ENCODE peak calls at places on chromosomes 2 and 18, in six cellular contexts. One of them, this sample, is unnamed.

GRCh38 chr2:241112592-241112991 is 10.5 kb upstream of the MTERF4 start:
- DNase-seq in stomach: no peak
- DNase-seq in Kasumi-1: no peak
- DNase-seq in AG08396: no peak
- DNase-seq in HFFc6: no peak
- DNase-seq in H7: peak; percentile 32
- DNase-seq in this sample: no peak

GRCh38 chr2:199455533-199456382 is 2.0 kb downstream of the SATB2 start:
- DNase-seq in stomach: peak; percentile 49
- DNase-seq in Kasumi-1: peak; percentile 30
- DNase-seq in AG08396: no peak
- DNase-seq in HFFc6: no peak
- DNase-seq in H7: peak; percentile 87
- DNase-seq in this sample: peak; percentile 78

GRCh38 chr2:191957996-191958860 is 111.3 kb upstream of the CAVIN2 start:
- DNase-seq in stomach: no peak
- DNase-seq in Kasumi-1: no peak
- DNase-seq in AG08396: no peak
- DNase-seq in HFFc6: no peak
- DNase-seq in H7: no peak
- DNase-seq in this sample: no peak

GRCh38 chr2:156867201-156867600 is 390.3 kb upstream of the GALNT5 start:
- DNase-seq in stomach: no peak
- DNase-seq in Kasumi-1: no peak
- DNase-seq in AG08396: no peak
- DNase-seq in HFFc6: no peak
- DNase-seq in H7: no peak
- DNase-seq in this sample: no peak

GRCh38 chr2:190060019-190060418 is 2.5 kb downstream of the MSTN start:
- DNase-seq in stomach: no peak
- DNase-seq in Kasumi-1: no peak
- DNase-seq in AG08396: no peak
- DNase-seq in HFFc6: no peak
- DNase-seq in H7: no peak
- DNase-seq in this sample: no peak

GRCh38 chr2:142869461-142870106 is 7.9 kb upstream of the KYNU start:
- DNase-seq in stomach: no peak
- DNase-seq in Kasumi-1: no peak
- DNase-seq in AG08396: no peak
- DNase-seq in HFFc6: no peak
- DNase-seq in H7: no peak
- DNase-seq in this sample: no peak

GRCh38 chr18:79258447-79258846 is 137.3 kb upstream of the NFATC1 start:
- DNase-seq in stomach: no peak
- DNase-seq in Kasumi-1: no peak
- DNase-seq in AG08396: no peak
- DNase-seq in HFFc6: no peak
- DNase-seq in H7: no peak
- DNase-seq in this sample: no peak

GRCh38 chr2:22560021-22560420 is 825.0 kb upstream of the KLHL29 start:
- DNase-seq in stomach: no peak
- DNase-seq in Kasumi-1: no peak
- DNase-seq in AG08396: no peak
- DNase-seq in HFFc6: no peak
- DNase-seq in H7: no peak
- DNase-seq in this sample: no peak

GRCh38 chr2:70767699-70768584 is at the start of gene ADD2:
- DNase-seq in stomach: no peak
- DNase-seq in Kasumi-1: no peak
- DNase-seq in AG08396: peak; percentile 46
- DNase-seq in HFFc6: no peak
- DNase-seq in H7: peak; percentile 94
- DNase-seq in this sample: peak; percentile 67

GRCh38 chr18:1075310-1075709 is 170.6 kb downstream of the ADCYAP1 start:
- DNase-seq in stomach: no peak
- DNase-seq in Kasumi-1: no peak
- DNase-seq in AG08396: no peak
- DNase-seq in HFFc6: no peak
- DNase-seq in H7: no peak
- DNase-seq in this sample: peak; percentile 88

GRCh38 chr18:59736061-59736460 is 38.8 kb upstream of the CCBE1 start:
- DNase-seq in stomach: no peak
- DNase-seq in Kasumi-1: no peak
- DNase-seq in AG08396: no peak
- DNase-seq in HFFc6: no peak
- DNase-seq in H7: no peak
- DNase-seq in this sample: no peak

GRCh38 chr2:66790651-66791181 is 355.8 kb downstream of the MEIS1 start:
- DNase-seq in stomach: no peak
- DNase-seq in Kasumi-1: no peak
- DNase-seq in AG08396: peak; percentile 31
- DNase-seq in HFFc6: peak; percentile 37
- DNase-seq in H7: no peak
- DNase-seq in this sample: no peak

GRCh38 chr2:133484106-133484505 is 84.2 kb downstream of the NCKAP5 start:
- DNase-seq in stomach: no peak
- DNase-seq in Kasumi-1: no peak
- DNase-seq in AG08396: peak; percentile 64
- DNase-seq in HFFc6: peak; percentile 55
- DNase-seq in H7: no peak
- DNase-seq in this sample: no peak

GRCh38 chr2:119694994-119695521 is 16.1 kb downstream of the TMEM177 start:
- DNase-seq in stomach: no peak
- DNase-seq in Kasumi-1: no peak
- DNase-seq in AG08396: peak; percentile 72
- DNase-seq in HFFc6: peak; percentile 36
- DNase-seq in H7: no peak
- DNase-seq in this sample: peak; percentile 67

GRCh38 chr2:145006957-145007672 is 487.2 kb upstream of the ZEB2 start:
- DNase-seq in stomach: no peak
- DNase-seq in Kasumi-1: no peak
- DNase-seq in AG08396: peak; percentile 50
- DNase-seq in HFFc6: peak; percentile 97
- DNase-seq in H7: no peak
- DNase-seq in this sample: no peak

GRCh38 chr2:193348055-193348454 is 1153.3 kb upstream of the TMEFF2 start:
- DNase-seq in stomach: no peak
- DNase-seq in Kasumi-1: no peak
- DNase-seq in AG08396: no peak
- DNase-seq in HFFc6: no peak
- DNase-seq in H7: no peak
- DNase-seq in this sample: no peak

GRCh38 chr2:215366440-215367032 is 54.7 kb downstream of the ATIC start:
- DNase-seq in stomach: no peak
- DNase-seq in Kasumi-1: no peak
- DNase-seq in AG08396: no peak
- DNase-seq in HFFc6: no peak
- DNase-seq in H7: no peak
- DNase-seq in this sample: no peak

GRCh38 chr18:58805482-58806187 is 59.0 kb upstream of the ZNF532 start:
- DNase-seq in stomach: no peak
- DNase-seq in Kasumi-1: no peak
- DNase-seq in AG08396: no peak
- DNase-seq in HFFc6: no peak
- DNase-seq in H7: no peak
- DNase-seq in this sample: peak; percentile 48

GRCh38 chr2:177165731-177166711 is 46.6 kb upstream of the HNRNPA3 start:
- DNase-seq in stomach: no peak
- DNase-seq in Kasumi-1: no peak
- DNase-seq in AG08396: no peak
- DNase-seq in HFFc6: no peak
- DNase-seq in H7: no peak
- DNase-seq in this sample: peak; percentile 46

GRCh38 chr18:73739098-73739497 is 408.5 kb downstream of the FBXO15 start:
- DNase-seq in stomach: no peak
- DNase-seq in Kasumi-1: no peak
- DNase-seq in AG08396: no peak
- DNase-seq in HFFc6: no peak
- DNase-seq in H7: no peak
- DNase-seq in this sample: no peak

GRCh38 chr2:233031556-233032500 is 644 bp upstream of the NEU2 start:
- DNase-seq in stomach: no peak
- DNase-seq in Kasumi-1: no peak
- DNase-seq in AG08396: no peak
- DNase-seq in HFFc6: no peak
- DNase-seq in H7: peak; percentile 77
- DNase-seq in this sample: no peak

GRCh38 chr2:209663149-209663548 is 108.5 kb upstream of the UNC80 start:
- DNase-seq in stomach: no peak
- DNase-seq in Kasumi-1: no peak
- DNase-seq in AG08396: peak; percentile 16
- DNase-seq in HFFc6: peak; percentile 37
- DNase-seq in H7: no peak
- DNase-seq in this sample: no peak

GRCh38 chr2:1868683-1869141 is 124.4 kb upstream of the PXDN start:
- DNase-seq in stomach: no peak
- DNase-seq in Kasumi-1: no peak
- DNase-seq in AG08396: no peak
- DNase-seq in HFFc6: no peak
- DNase-seq in H7: peak; percentile 89
- DNase-seq in this sample: no peak

GRCh38 chr2:38217401-38218188 is 141.6 kb upstream of the CYP1B1 start:
- DNase-seq in stomach: no peak
- DNase-seq in Kasumi-1: no peak
- DNase-seq in AG08396: no peak
- DNase-seq in HFFc6: no peak
- DNase-seq in H7: no peak
- DNase-seq in this sample: no peak

GRCh38 chr2:237312021-237312755 is 101.8 kb downstream of the COL6A3 start:
- DNase-seq in stomach: no peak
- DNase-seq in Kasumi-1: no peak
- DNase-seq in AG08396: no peak
- DNase-seq in HFFc6: no peak
- DNase-seq in H7: no peak
- DNase-seq in this sample: no peak

GRCh38 chr2:191428141-191428540 is 182.9 kb downstream of the MYO1B start:
- DNase-seq in stomach: no peak
- DNase-seq in Kasumi-1: no peak
- DNase-seq in AG08396: no peak
- DNase-seq in HFFc6: no peak
- DNase-seq in H7: no peak
- DNase-seq in this sample: no peak

GRCh38 chr2:178845565-178846457 is 38.6 kb upstream of the TTN start:
- DNase-seq in stomach: no peak
- DNase-seq in Kasumi-1: no peak
- DNase-seq in AG08396: peak; percentile 39
- DNase-seq in HFFc6: peak; percentile 53
- DNase-seq in H7: no peak
- DNase-seq in this sample: no peak

GRCh38 chr18:36849288-36850011 is 20.5 kb downstream of the KIAA1328 start:
- DNase-seq in stomach: no peak
- DNase-seq in Kasumi-1: no peak
- DNase-seq in AG08396: no peak
- DNase-seq in HFFc6: peak; percentile 65
- DNase-seq in H7: no peak
- DNase-seq in this sample: no peak

GRCh38 chr2:151668737-151669136 is 65.5 kb downstream of the NEB start:
- DNase-seq in stomach: no peak
- DNase-seq in Kasumi-1: no peak
- DNase-seq in AG08396: no peak
- DNase-seq in HFFc6: no peak
- DNase-seq in H7: peak; percentile 27
- DNase-seq in this sample: no peak

GRCh38 chr2:218072002-218072401 is 2.9 kb downstream of the RUFY4 start:
- DNase-seq in stomach: no peak
- DNase-seq in Kasumi-1: no peak
- DNase-seq in AG08396: no peak
- DNase-seq in HFFc6: no peak
- DNase-seq in H7: no peak
- DNase-seq in this sample: no peak

GRCh38 chr2:54456526-54457325 is 599 bp downstream of the SPTBN1 start:
- DNase-seq in stomach: no peak
- DNase-seq in Kasumi-1: no peak
- DNase-seq in AG08396: peak; percentile 77
- DNase-seq in HFFc6: no peak
- DNase-seq in H7: peak; percentile 85
- DNase-seq in this sample: no peak

GRCh38 chr2:126771094-126771493 is 115.1 kb downstream of the GYPC start:
- DNase-seq in stomach: no peak
- DNase-seq in Kasumi-1: no peak
- DNase-seq in AG08396: no peak
- DNase-seq in HFFc6: no peak
- DNase-seq in H7: peak; percentile 27
- DNase-seq in this sample: no peak

This sample was measured in DMS153.